ENCODE peak calls at places on chromosomes 2 and 18, in four cellular contexts. N, D, S and J are unnamed samples.

GRCh38 chr2:187867165-187867564 is 312.9 kb upstream of the TFPI start:
- DNase-seq in N (no peak), S (no peak), D (no peak), J (no peak)

GRCh38 chr2:71612581-71613520 is 159.5 kb downstream of the DYSF start:
- DNase-seq in N (peak; percentile 32), D (no peak), S (no peak), J (no peak)

GRCh38 chr2:40820319-40820718 is 368.4 kb upstream of the SLC8A1 start:
- DNase-seq in N (no peak), D (no peak), S (no peak), J (no peak)

GRCh38 chr2:18891598-18892345 is 302.4 kb upstream of the NT5C1B start:
- DNase-seq in S (no peak), D (no peak), N (no peak), J (no peak)

GRCh38 chr2:69138247-69138754 is 125.3 kb downstream of the ANTXR1 start:
- DNase-seq in D (no peak), S (no peak), N (no peak), J (peak; percentile 15)

GRCh38 chr2:177326591-177326990 is 62.1 kb upstream of the NFE2L2 start:
- DNase-seq in S (no peak), D (no peak), N (no peak), J (no peak)

GRCh38 chr2:205858781-205859478 is 176.6 kb downstream of the NRP2 start:
- DNase-seq in S (no peak), D (no peak), N (no peak), J (no peak)

GRCh38 chr2:36478332-36478738 is 119.6 kb downstream of the FEZ2 start:
- DNase-seq in N (no peak), D (no peak), S (no peak), J (peak; percentile 21)

GRCh38 chr2:226799976-226800940 is 638 bp upstream of the IRS1 start:
- DNase-seq in S (peak; percentile 98), D (no peak), N (peak; percentile 46), J (no peak)

GRCh38 chr2:148237911-148238310 is 217.0 kb downstream of the MBD5 start:
- DNase-seq in S (no peak), D (no peak), N (no peak), J (no peak)

GRCh38 chr2:39902103-39902502 is 123.0 kb upstream of the THUMPD2 start:
- DNase-seq in S (no peak), D (no peak), N (no peak), J (no peak)

GRCh38 chr18:63071566-63072175 is 247.9 kb downstream of the BCL2 start:
- DNase-seq in D (no peak), N (no peak), S (no peak), J (no peak)

GRCh38 chr18:64100136-64100922 is 48.6 kb downstream of the LINC00305 start:
- DNase-seq in S (no peak), D (no peak), N (no peak), J (no peak)

GRCh38 chr2:66683068-66683467 is 248.1 kb downstream of the MEIS1 start:
- DNase-seq in S (no peak), N (no peak), D (no peak), J (no peak)

GRCh38 chr2:55441280-55441892 is 21.7 kb upstream of the CCDC88A start:
- DNase-seq in D (peak; percentile 29), N (no peak), S (no peak), J (no peak)

GRCh38 chr2:180062178-180062577 is 55.1 kb upstream of the CWC22 start:
- DNase-seq in S (no peak), D (no peak), N (no peak), J (no peak)

GRCh38 chr2:26274058-26274613 is 29.4 kb downstream of the HADHB start:
- DNase-seq in S (peak; percentile 78), N (no peak), D (no peak), J (no peak)

GRCh38 chr18:32868424-32868823 is 95.6 kb upstream of the KLHL14 start:
- DNase-seq in N (no peak), S (no peak), D (no peak), J (no peak)

GRCh38 chr2:65278450-65279030 is 50.9 kb downstream of the ACTR2 start:
- DNase-seq in D (peak; percentile 58), S (no peak), N (no peak), J (no peak)
- TF ChIP-seq POLR2AphosphoS5 in D (no peak), S (no peak), N (no peak), J (no peak)

DNA sequence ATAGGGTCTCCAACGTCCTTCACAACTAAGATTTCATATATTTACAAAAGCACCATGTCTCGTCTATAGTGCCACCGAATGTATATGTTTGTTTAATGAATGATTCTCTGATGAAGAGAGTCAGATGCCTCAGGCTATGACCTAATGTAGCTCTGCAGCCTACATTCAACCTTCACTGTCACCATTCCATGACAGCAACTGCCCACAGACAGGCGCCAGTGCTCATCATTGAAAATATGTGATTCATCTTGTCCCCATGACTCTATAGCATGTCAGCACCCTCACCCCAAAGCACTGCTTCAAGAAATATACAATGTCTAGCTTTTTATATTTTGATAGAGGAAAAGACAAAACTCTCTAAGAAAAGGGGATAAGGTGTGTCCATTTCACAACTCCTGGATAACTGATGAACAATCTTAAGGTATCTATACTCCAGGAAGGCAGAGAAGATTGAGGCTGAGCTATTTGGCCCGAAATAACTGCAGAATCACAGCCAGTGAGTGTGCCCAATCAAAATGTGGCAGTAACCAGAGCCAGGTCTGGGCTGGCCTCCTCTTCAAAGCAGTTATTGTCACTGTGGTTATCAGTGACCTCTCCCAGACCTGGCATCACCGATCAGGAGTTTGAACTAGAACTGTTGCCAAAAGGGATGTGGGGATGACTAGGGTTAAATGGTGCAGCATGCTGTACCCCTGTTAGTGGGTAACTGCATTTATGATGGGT is 246.6 kb downstream of the SETBP1 start:
- DNase-seq in D (no peak), S (no peak), N (no peak), J (no peak)
- TF ChIP-seq ZNF274 in D (no peak), S (no peak), N (no peak), J (no peak)

GRCh38 chr2:173431191-173431590 is 76.5 kb downstream of the CDCA7 start:
- DNase-seq in D (no peak), S (no peak), N (no peak), J (no peak)

GRCh38 chr2:173432049-173432754 is 77.5 kb downstream of the CDCA7 start:
- DNase-seq in S (no peak), N (no peak), D (no peak), J (no peak)

DNA sequence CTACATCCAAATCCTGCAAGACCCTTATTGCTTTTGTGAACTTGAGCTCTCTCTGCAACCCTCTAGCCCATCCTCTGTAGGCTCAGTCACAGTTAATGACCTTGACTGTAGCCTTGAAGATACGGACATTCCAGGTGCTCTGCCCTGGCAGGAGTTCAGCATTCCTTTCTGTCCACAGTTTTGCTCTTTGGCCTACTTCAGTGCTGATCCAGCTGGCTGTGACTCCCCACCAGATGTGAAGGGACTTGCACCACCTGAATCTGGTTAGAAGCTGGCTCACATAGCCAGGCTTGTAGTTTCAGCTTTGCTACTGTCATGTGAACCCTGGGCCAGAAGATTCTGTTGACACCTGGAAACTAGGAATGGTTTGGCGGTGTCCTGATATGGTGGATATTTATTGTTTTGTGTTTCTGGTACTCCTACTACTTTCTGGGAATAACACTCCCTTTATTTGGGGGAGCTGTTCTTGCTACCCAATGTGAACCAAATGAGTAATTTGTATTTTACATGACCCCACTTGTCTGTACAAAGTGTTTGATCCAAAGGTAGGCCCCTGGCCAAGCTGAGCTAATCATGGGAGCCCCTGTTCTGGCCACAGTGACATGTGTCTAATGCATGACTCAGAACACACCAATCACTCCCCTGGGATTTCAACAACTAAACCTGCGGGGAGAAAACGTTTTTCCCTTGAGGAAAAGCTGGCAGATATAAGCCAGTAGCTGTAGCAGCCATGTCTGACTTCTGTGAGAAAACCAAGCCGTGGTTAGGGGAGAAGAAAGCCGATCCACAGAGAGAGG is 73.4 kb downstream of the CDCA7 start:
- DNase-seq in S (peak; percentile 21), D (no peak), N (no peak), J (no peak)
- TF ChIP-seq FOSL1 in S (no peak), D (no peak), N (no peak), J (no peak)

DNA sequence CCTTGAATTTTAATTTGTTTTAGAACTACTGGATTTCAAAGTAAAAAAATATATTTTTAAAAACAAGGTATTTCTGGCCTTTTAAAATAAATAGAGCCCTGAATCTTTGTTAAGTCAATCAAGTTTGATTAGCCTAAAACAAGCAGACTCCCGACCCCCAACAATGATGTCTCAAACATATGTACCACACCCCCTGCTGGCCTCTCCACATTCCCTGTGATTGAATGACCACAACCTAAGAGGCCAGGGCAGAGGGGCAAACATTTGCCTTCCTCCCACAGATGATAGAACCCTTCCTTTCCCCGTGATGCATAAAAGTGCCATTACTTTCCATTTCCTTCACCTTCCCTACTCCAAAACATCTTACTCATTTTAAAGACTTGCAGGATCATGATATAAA is 130.9 kb downstream of the STK39 start:
- DNase-seq in S (peak; percentile 31), D (no peak), N (no peak), J (no peak)
- TF ChIP-seq POLR2AphosphoS5 in S (no peak), D (no peak), N (no peak), J (no peak)

GRCh38 chr2:61905372-61906186 is at the start of gene COMMD1:
- DNase-seq in N (peak; percentile 86), D (peak; percentile 61), S (peak; percentile 67), J (no peak)
- TF ChIP-seq ZNF274 in N (no peak), D (no peak), S (peak; percentile 75), J (no peak)

DNA sequence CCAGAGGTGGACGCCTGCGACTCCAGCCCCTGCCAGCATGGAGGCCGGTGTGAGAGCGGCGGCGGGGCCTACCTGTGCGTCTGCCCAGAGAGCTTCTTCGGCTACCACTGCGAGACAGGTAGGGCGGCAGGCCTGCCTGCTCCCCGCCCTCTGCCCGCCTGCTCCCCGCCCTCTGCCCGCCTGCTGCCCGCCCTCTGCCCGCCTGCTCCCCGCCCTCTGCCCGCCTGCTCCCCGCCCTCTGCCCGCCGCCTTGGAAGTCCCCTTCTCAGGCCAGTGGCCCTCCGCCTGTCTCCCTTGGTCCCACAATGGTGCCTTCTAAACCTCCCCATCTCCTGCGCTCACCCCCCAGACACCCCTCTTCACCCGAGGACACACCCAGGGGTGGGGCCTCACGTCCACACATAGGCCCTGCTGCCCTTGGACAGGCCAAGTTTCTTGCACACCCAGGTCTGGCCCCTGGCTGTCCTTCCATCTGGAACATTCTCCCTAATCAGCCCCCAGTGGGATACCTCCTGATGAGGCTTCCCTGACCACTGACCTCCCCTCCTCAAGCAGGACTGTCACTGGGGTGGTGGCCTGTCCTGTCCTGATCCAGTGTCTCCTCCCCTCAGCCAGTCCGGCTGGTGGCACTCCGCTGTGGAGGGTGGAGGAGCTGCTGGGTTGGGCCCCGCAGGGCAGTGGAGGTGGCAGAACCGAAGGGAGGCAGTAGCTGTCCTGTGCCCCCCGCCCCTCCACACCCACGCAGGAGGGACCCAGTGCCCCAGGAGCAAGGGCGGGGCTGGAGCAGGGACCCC is 37.9 kb downstream of the MTERF4 start:
- DNase-seq in N (peak; percentile 80), S (no peak), D (no peak), J (peak; percentile 19)
- TF ChIP-seq FOSL1 in N (no peak), S (no peak), D (no peak), J (no peak)